ENCODE peak calls at places on chromosomes 3 and 15, in eight cellular contexts. N is GM23248; V is CD8-positive, alpha-beta memory T cell; O is SK-N-SH; U is ovary; C is tibial artery; S is transverse colon; I is fibroblast of lung. G is an unnamed sample. For H3K27me3 and H3K4me1, the result is how much of the 10 kb centered on the place peaks cover.

GRCh38 chr15:66774001-66774814 is 72.2 kb downstream of the SMAD6 start:
- DNase-seq in U (peak), I (peak), O (peak), V (no peak), N (peak), C (peak), S (peak), G (peak)

GRCh38 chr15:98653686-98654085 is 5.3 kb downstream of the IGF1R start:
- DNase-seq in C (no peak), S (no peak), U (no peak), V (no peak), N (peak), O (no peak), I (no peak), G (no peak)

GRCh38 chr3:171801738-171802600 is 8.3 kb downstream of the PLD1 start:
- DNase-seq in N (peak), U (no peak), I (peak), O (no peak), S (no peak), V (no peak), C (no peak), G (no peak)

GRCh38 chr3:14328422-14328821 is 74.0 kb upstream of the SLC6A6 start:
- DNase-seq in O (no peak), U (no peak), I (no peak), S (no peak), C (no peak), V (no peak), N (no peak), G (no peak)

GRCh38 chr3:147409143-147410121 is at the start of gene ZIC1:
- DNase-seq in V (no peak), C (no peak), U (no peak), I (peak), S (no peak), O (peak), N (peak), G (no peak)

GRCh38 chr15:33096134-33096533 is 98.4 kb downstream of the FMN1 start:
- DNase-seq in I (no peak), C (no peak), N (no peak), U (no peak), S (no peak), O (no peak), V (no peak), G (no peak)

GRCh38 chr3:77772459-77772858 is 732.6 kb downstream of the ROBO2 start:
- DNase-seq in O (no peak), I (no peak), N (no peak), V (no peak), S (no peak), C (no peak), U (no peak), G (no peak)

GRCh38 chr15:58077427-58077826 is 11.9 kb upstream of the ALDH1A2 start:
- DNase-seq in C (no peak), V (no peak), I (no peak), N (no peak), U (no peak), O (no peak), S (no peak), G (no peak)

GRCh38 chr15:48355377-48355776 is 24.1 kb downstream of the DUT start:
- DNase-seq in V (no peak), O (no peak), I (peak), N (peak), U (no peak), S (no peak), C (no peak), G (no peak)

GRCh38 chr3:136952292-136952691 is 5.5 kb upstream of the IL20RB start:
- DNase-seq in V (no peak), S (no peak), C (no peak), O (no peak), I (peak), U (no peak), N (peak), G (no peak)

GRCh38 chr15:68427961-68428360 is 4.0 kb downstream of the ITGA11 start:
- DNase-seq in O (no peak), V (no peak), I (no peak), C (no peak), S (no peak), N (peak), U (no peak), G (no peak)

GRCh38 chr15:68428431-68428940 is 3.5 kb downstream of the ITGA11 start:
- DNase-seq in N (no peak), V (no peak), S (no peak), C (no peak), U (no peak), I (no peak), O (no peak), G (no peak)

GRCh38 chr15:68430471-68431036 is 1.4 kb downstream of the ITGA11 start:
- DNase-seq in I (no peak), O (no peak), V (no peak), N (peak), S (no peak), U (no peak), C (no peak), G (no peak)

GRCh38 chr15:68431037-68431791 is 749 bp downstream of the ITGA11 start:
- DNase-seq in I (no peak), S (no peak), V (no peak), U (peak), N (peak), C (peak), O (peak), G (no peak)

GRCh38 chr15:68429691-68430470 is 2.1 kb downstream of the ITGA11 start:
- DNase-seq in I (peak), C (no peak), V (no peak), U (no peak), N (peak), S (no peak), O (no peak), G (no peak)
- H3K27me3 ChIP-seq in I (under half), C (under half), V (under half), U (under half), N (under half), S (half or more), O (under half), G (under half)

GRCh38 chr3:36647423-36647853 is 116.9 kb downstream of the DCLK3 start:
- DNase-seq in I (peak), U (no peak), N (peak), V (no peak), C (no peak), S (no peak), O (no peak), G (no peak)
- H3K4me3 ChIP-seq in I (no peak), U (no peak), N (peak), V (no peak), C (no peak), S (no peak), O (no peak), G (no peak)

DNA sequence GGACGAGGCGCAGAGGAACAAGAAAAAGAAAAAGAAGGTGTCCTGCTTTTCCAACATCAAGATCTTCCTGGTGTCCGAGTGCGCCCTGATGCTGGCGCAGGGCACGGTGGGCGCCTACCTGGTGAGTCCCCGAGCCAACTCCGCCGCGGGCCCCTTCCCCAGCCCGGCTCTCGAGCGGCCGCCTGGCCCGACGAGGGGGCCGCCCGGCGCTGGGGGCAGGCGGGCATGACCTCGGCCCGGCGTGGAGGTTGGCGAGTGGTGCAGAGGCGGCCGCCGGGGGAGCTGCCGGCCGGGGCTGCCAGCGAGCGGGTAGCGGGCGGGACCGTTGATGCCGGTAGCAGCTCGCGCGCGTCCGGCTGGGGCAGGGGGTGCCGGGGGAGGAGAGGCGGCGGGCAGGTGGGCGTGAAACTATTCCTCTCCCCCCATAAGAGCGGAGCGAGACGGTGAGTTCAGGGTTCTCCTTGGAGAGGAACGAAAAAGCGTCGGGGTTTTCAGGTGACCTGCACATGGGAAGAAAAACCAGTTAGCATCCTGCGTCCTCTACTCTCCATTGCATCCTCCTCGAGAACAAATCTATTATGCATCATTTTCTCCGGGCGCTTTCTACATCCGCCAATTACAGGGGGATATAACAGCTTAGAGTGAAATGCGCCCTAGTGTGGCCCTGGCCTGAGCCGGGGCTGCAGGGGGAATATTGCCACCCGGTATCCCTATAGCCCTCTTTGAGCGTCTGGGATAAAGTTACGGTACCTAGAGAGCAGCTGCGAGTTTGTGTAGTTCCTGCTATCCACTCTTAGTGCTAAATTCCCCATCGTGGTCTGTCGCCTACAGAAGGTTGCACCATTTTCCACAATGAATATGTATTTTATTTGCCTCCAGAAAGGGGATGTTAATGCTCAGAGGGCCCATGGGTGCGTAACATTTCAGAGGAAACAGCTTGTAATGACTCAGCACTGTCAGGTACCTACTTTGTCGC is 748 bp downstream of the SLCO3A1 start:
- DNase-seq in S (peak), N (peak), C (peak), V (peak), I (peak), U (peak), O (peak), G (peak)
- H3K4me1 ChIP-seq in S (under half), N (under half), C (under half), V (half or more), I (under half), U (under half), O (under half), G (under half)

GRCh38 chr15:59994855-59995557 is 9.1 kb upstream of the FOXB1 start:
- DNase-seq in C (no peak), N (no peak), U (no peak), S (no peak), V (no peak), I (no peak), O (peak), G (no peak)
- H3K27me3 ChIP-seq in C (under half), N (half or more), U (under half), S (half or more), V (half or more), I (half or more), O (half or more), G (half or more)

GRCh38 chr3:127495821-127496220 is 94.7 kb downstream of the TPRA1 start:
- DNase-seq in O (no peak), U (no peak), C (no peak), I (no peak), N (no peak), V (no peak), S (no peak), G (no peak)
- H3K4me3 ChIP-seq in O (no peak), U (no peak), C (no peak), I (no peak), N (no peak), V (no peak), S (no peak), G (no peak)

GRCh38 chr3:122081543-122081942 is 26.4 kb downstream of the CD86 start:
- DNase-seq in V (no peak), U (no peak), I (no peak), N (no peak), C (no peak), O (no peak), S (no peak), G (no peak)
- H3K4me1 ChIP-seq in V (under half), U (under half), I (under half), N (under half), C (under half), O (under half), S (under half), G (under half)

DNA sequence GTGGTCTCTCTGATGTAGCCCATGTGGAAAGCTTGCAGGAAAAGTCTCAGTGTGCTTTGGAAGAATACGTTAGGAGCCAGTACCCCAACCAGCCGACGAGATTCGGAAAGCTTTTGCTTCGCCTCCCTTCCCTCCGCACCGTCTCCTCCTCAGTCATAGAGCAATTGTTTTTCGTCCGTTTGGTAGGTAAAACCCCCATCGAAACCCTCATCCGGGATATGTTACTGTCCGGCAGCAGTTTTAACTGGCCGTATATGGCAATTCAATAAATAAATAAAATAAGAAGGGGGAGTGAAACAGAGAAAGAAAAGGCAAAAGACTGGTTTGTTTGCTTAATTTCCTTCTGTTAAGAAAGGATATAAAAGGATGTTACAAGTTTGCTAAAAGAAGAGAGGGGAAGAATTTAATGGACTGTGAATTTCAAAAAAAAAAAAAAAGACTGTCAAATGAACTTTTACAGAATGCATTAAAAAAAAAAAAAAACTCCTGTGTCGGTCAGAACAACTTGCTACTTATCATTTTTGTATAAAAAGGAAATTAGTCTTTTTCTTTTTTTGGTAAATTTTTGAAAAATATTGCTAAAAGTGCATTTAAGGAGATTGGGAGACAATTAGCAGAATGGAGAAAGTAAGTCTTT is 7.0 kb downstream of the NR2F2 start:
- DNase-seq in N (peak), I (peak), V (no peak), C (no peak), U (peak), O (no peak), S (peak), G (no peak)
- H3K27me3 ChIP-seq in N (under half), I (under half), V (under half), C (under half), U (under half), O (under half), S (under half), G (under half)

GRCh38 chr3:140552898-140553297 is 125.0 kb upstream of the TRIM42 start:
- DNase-seq in N (peak), S (no peak), V (no peak), O (no peak), I (peak), C (no peak), U (no peak), G (no peak)
- H3K4me3 ChIP-seq in N (no peak), S (no peak), V (no peak), O (no peak), I (no peak), C (no peak), U (no peak), G (no peak)